ENCODE peak calls at places on chromosomes 4 and X, in nine cellular contexts. Q is IMR-90; U is naive thymus-derived CD4-positive, alpha-beta T cell; Y is NCI-H774; B is posterior vena cava; K is ACHN; G is activated gamma-delta T cell treated with Interleukin-2 at 50 U/mL for 16 hours; E is NCI-H69; I is stimulated activated CD8-positive, alpha-beta memory T cell treated with anti-CD3 and anti-CD28 coated beads, Interleukin-4, amount 100 ng/mL, for 1 hour. N is an unnamed sample.

GRCh38 chrX:108177321-108177990 is 85.9 kb downstream of the ATG4A start:
- DNase-seq in Q (no peak), U (no peak), Y (no peak), B (no peak), K (no peak), G (no peak), E (peak; percentile 8), I (no peak), N (no peak)

GRCh38 chrX:22396408-22396807 is 123.7 kb downstream of the CBLL2 start:
- DNase-seq in Q (peak; percentile 57), U (no peak), Y (no peak), B (no peak), K (no peak), G (no peak), E (no peak), I (no peak), N (no peak)

GRCh38 chr4:145417348-145418130 is 64.1 kb upstream of the SMAD1 start:
- DNase-seq in Q (no peak), U (no peak), Y (no peak), B (no peak), K (no peak), G (no peak), E (no peak), I (no peak), N (no peak)

GRCh38 chrX:42920752-42921151 is 142.8 kb upstream of the PPP1R2C start:
- DNase-seq in Q (no peak), U (no peak), Y (no peak), B (no peak), K (no peak), G (no peak), E (no peak), I (no peak), N (no peak)

GRCh38 chr4:25654971-25655963 is at the start of gene SLC34A2:
- DNase-seq in Q (no peak), U (no peak), Y (no peak), B (peak; percentile 34), K (peak; percentile 50), G (no peak), E (peak; percentile 55), I (no peak), N (no peak)

GRCh38 chr4:163384434-163384833 is 40.7 kb downstream of the NPY5R start:
- DNase-seq in Q (no peak), U (no peak), Y (no peak), B (no peak), K (no peak), G (no peak), E (no peak), I (no peak), N (no peak)

GRCh38 chrX:70034646-70035045 is 15.1 kb downstream of the AWAT2 start:
- DNase-seq in Q (no peak), U (no peak), Y (no peak), B (no peak), K (no peak), G (no peak), E (no peak), I (no peak), N (no peak)

GRCh38 chrX:70479970-70480659 is 35.5 kb downstream of the DLG3 start:
- DNase-seq in Q (no peak), U (no peak), Y (no peak), B (no peak), K (no peak), G (no peak), E (peak; percentile 79), I (no peak), N (no peak)

GRCh38 chr4:109722357-109722756 is 7.5 kb downstream of the PLA2G12A start:
- DNase-seq in Q (no peak), U (no peak), Y (no peak), B (no peak), K (no peak), G (no peak), E (no peak), I (no peak), N (no peak)

GRCh38 chrX:130758072-130758471 is 144.9 kb downstream of the ENOX2 start:
- DNase-seq in Q (no peak), U (no peak), Y (no peak), B (no peak), K (no peak), G (no peak), E (no peak), I (no peak), N (no peak)

GRCh38 chrX:115616943-115617563 is 56.1 kb downstream of the PLS3 start:
- DNase-seq in Q (peak; percentile 84), U (no peak), Y (no peak), B (no peak), K (peak; percentile 60), G (no peak), E (peak; percentile 57), I (no peak), N (no peak)

GRCh38 chrX:14630724-14631123 is 101.4 kb downstream of the GLRA2 start:
- DNase-seq in Q (no peak), U (no peak), Y (no peak), B (no peak), K (no peak), G (no peak), E (peak; percentile 9), I (no peak), N (no peak)

GRCh38 chrX:112147206-112147605 is 64.6 kb upstream of the TRPC5 start:
- DNase-seq in Q (peak; percentile 29), U (no peak), Y (no peak), B (no peak), K (peak; percentile 2), G (no peak), E (peak; percentile 25), I (no peak), N (no peak)

GRCh38 chrX:133726211-133726630 is 259.2 kb downstream of the GPC3 start:
- DNase-seq in Q (peak; percentile 73), U (no peak), Y (peak; percentile 18), B (no peak), K (no peak), G (no peak), E (peak; percentile 65), I (no peak), N (no peak)

GRCh38 chr4:40388248-40388647 is 53.1 kb downstream of the CHRNA9 start:
- DNase-seq in Q (no peak), U (no peak), Y (no peak), B (no peak), K (no peak), G (no peak), E (no peak), I (no peak), N (no peak)

GRCh38 chrX:34275710-34276109 is 143.6 kb upstream of the FAM47A start:
- DNase-seq in Q (no peak), U (no peak), Y (no peak), B (no peak), K (no peak), G (no peak), E (peak; percentile 5), I (no peak), N (no peak)

GRCh38 chr4:8353912-8354453 is 84.4 kb downstream of the HTRA3 start:
- DNase-seq in Q (peak; percentile 78), U (no peak), Y (no peak), B (no peak), K (no peak), G (no peak), E (no peak), I (no peak), N (no peak)

GRCh38 chrX:129959493-129959832 is 23.0 kb upstream of the BCORL1 start:
- DNase-seq in Q (peak; percentile 14), U (no peak), Y (no peak), B (no peak), K (no peak), G (no peak), E (peak; percentile 52), I (no peak), N (no peak)

GRCh38 chr4:150237110-150237852 is 159.0 kb downstream of the DCLK2 start:
- DNase-seq in Q (peak; percentile 98), U (no peak), Y (no peak), B (no peak), K (peak; percentile 84), G (no peak), E (no peak), I (no peak), N (peak; percentile 65)

GRCh38 chr4:76687730-76688441 is 210.1 kb downstream of the SOWAHB start:
- DNase-seq in Q (no peak), U (no peak), Y (peak; percentile 16), B (no peak), K (no peak), G (no peak), E (peak; percentile 66), I (no peak), N (no peak)

GRCh38 chr4:158327525-158327924 is 117.2 kb downstream of the TMEM144 start:
- DNase-seq in Q (no peak), U (no peak), Y (no peak), B (no peak), K (no peak), G (no peak), E (peak; percentile 75), I (no peak), N (no peak)

GRCh38 chr4:6280365-6280996 is 10.8 kb downstream of the WFS1 start:
- DNase-seq in Q (no peak), U (no peak), Y (no peak), B (no peak), K (no peak), G (no peak), E (peak; percentile 68), I (no peak), N (no peak)

GRCh38 chr4:27148211-27148895 is 287.7 kb downstream of the STIM2 start:
- DNase-seq in Q (no peak), U (no peak), Y (no peak), B (no peak), K (no peak), G (no peak), E (no peak), I (no peak), N (no peak)

GRCh38 chrX:17022205-17022604 is 75.7 kb downstream of the REPS2 start:
- DNase-seq in Q (peak; percentile 35), U (no peak), Y (no peak), B (no peak), K (no peak), G (no peak), E (peak; percentile 81), I (no peak), N (no peak)

GRCh38 chr4:55784747-55785146 is 34.8 kb upstream of the EXOC1L start:
- DNase-seq in Q (no peak), U (no peak), Y (no peak), B (no peak), K (no peak), G (no peak), E (peak; percentile 24), I (no peak), N (no peak)

GRCh38 chr4:162891788-162892707 is 274.6 kb downstream of the NAF1 start:
- DNase-seq in Q (no peak), U (no peak), Y (no peak), B (no peak), K (no peak), G (no peak), E (peak; percentile 8), I (no peak), N (no peak)

GRCh38 chr4:184643726-184644125 is 5.5 kb downstream of the CASP3 start:
- DNase-seq in Q (no peak), U (no peak), Y (no peak), B (no peak), K (peak; percentile 7), G (no peak), E (no peak), I (no peak), N (no peak)

GRCh38 chr4:11768251-11768972 is 339.7 kb upstream of the HS3ST1 start:
- DNase-seq in Q (no peak), U (no peak), Y (no peak), B (no peak), K (no peak), G (no peak), E (no peak), I (no peak), N (no peak)

GRCh38 chr4:9735515-9735914 is 45.9 kb upstream of the DRD5 start:
- DNase-seq in Q (no peak), U (no peak), Y (no peak), B (no peak), K (no peak), G (no peak), E (no peak), I (no peak), N (no peak)

GRCh38 chr4:126647756-126648396 is 984.9 kb upstream of the INTU start:
- DNase-seq in Q (peak; percentile 13), U (no peak), Y (no peak), B (no peak), K (no peak), G (no peak), E (no peak), I (no peak), N (no peak)

GRCh38 chr4:36508390-36508789 is 227.0 kb downstream of the DTHD1 start:
- DNase-seq in Q (no peak), U (no peak), Y (no peak), B (no peak), K (no peak), G (no peak), E (no peak), I (no peak), N (no peak)

N was measured in epithelial cell of proximal tubule.